ENCODE peak calls at places on chromosomes 12 and 14, in five cellular contexts. A, Z, X, N and M are unnamed samples.

GRCh38 chr12:92933606-92934005 is 4.5 kb upstream of the EEA1 start:
- DNase-seq in A (no peak), Z (no peak), X (no peak), N (no peak), M (no peak)

GRCh38 chr12:113162102-113163029 is 12.8 kb downstream of the CFAP73 start:
- DNase-seq in A (peak; percentile 49), Z (no peak), X (peak; percentile 52), N (no peak), M (peak; percentile 55)

GRCh38 chr12:52486166-52487105 is 6.6 kb downstream of the KRT6A start:
- DNase-seq in A (no peak), Z (no peak), X (no peak), N (no peak), M (no peak)

GRCh38 chr14:98894600-98894999 is 377.4 kb downstream of the BCL11B start:
- DNase-seq in A (no peak), Z (no peak), X (no peak), N (no peak), M (no peak)

GRCh38 chr12:93844385-93844784 is 167.2 kb downstream of the CRADD start:
- DNase-seq in A (no peak), Z (no peak), X (no peak), N (no peak), M (no peak)

GRCh38 chr12:94941440-94941862 is 62.0 kb downstream of the NDUFA12 start:
- DNase-seq in A (peak; percentile 79), Z (no peak), X (peak; percentile 83), N (no peak), M (peak; percentile 81)

GRCh38 chr12:82326905-82327503 is 31.2 kb downstream of the CCDC59 start:
- DNase-seq in A (peak; percentile 52), Z (peak; percentile 19), X (peak; percentile 46), N (peak; percentile 21), M (peak; percentile 8)

GRCh38 chr12:114996382-114996781 is 312.4 kb upstream of the TBX3 start:
- DNase-seq in A (no peak), Z (no peak), X (no peak), N (no peak), M (no peak)

GRCh38 chr14:49487238-49487637 is 98.9 kb downstream of the RPS29 start:
- DNase-seq in A (no peak), Z (no peak), X (no peak), N (no peak), M (no peak)

GRCh38 chr14:23437142-23438129 is 2.0 kb upstream of the MYH7 start:
- DNase-seq in A (no peak), Z (no peak), X (no peak), N (no peak), M (no peak)

GRCh38 chr12:28107679-28108078 is 82.6 kb upstream of the CCDC91 start:
- DNase-seq in A (no peak), Z (no peak), X (no peak), N (no peak), M (peak; percentile 68)

GRCh38 chr12:19456176-19456575 is 16.9 kb downstream of the AEBP2 start:
- DNase-seq in A (no peak), Z (no peak), X (no peak), N (no peak), M (no peak)

GRCh38 chr14:43207189-43207588 is 1299.9 kb downstream of the FSCB start:
- DNase-seq in A (no peak), Z (no peak), X (no peak), N (no peak), M (no peak)

GRCh38 chr12:115140981-115141380 is 457.0 kb upstream of the TBX3 start:
- DNase-seq in A (no peak), Z (no peak), X (no peak), N (no peak), M (no peak)

GRCh38 chr12:18462437-18462836 is 201.1 kb downstream of the PIK3C2G start:
- DNase-seq in A (peak; percentile 82), Z (no peak), X (peak; percentile 80), N (no peak), M (peak; percentile 61)

GRCh38 chr14:36524874-36525745 is 5.1 kb upstream of the NKX2-1 start:
- DNase-seq in A (peak; percentile 62), Z (peak; percentile 65), X (no peak), N (no peak), M (no peak)

GRCh38 chr12:90366286-90366685 is 588.7 kb downstream of the CCER1 start:
- DNase-seq in A (peak; percentile 10), Z (no peak), X (peak; percentile 38), N (no peak), M (peak; percentile 38)

GRCh38 chr12:90262261-90262660 is 553.6 kb upstream of the ATP2B1 start:
- DNase-seq in A (peak; percentile 61), Z (no peak), X (peak; percentile 10), N (no peak), M (peak; percentile 32)

GRCh38 chr14:103694572-103695026 is 20.7 kb downstream of the XRCC3 start:
- DNase-seq in A (no peak), Z (no peak), X (no peak), N (no peak), M (no peak)

GRCh38 chr12:38144049-38144448 is 172.5 kb upstream of the ALG10B start:
- DNase-seq in A (peak; percentile 13), Z (no peak), X (no peak), N (no peak), M (no peak)

GRCh38 chr12:123075591-123076171 is 75.2 kb downstream of the PITPNM2 start:
- DNase-seq in A (peak; percentile 71), Z (no peak), X (peak; percentile 50), N (no peak), M (peak; percentile 53)

GRCh38 chr14:96405603-96406158 is 13.8 kb downstream of the AK7 start:
- DNase-seq in A (no peak), Z (no peak), X (no peak), N (no peak), M (no peak)

GRCh38 chr14:68249534-68250517 is 430.2 kb downstream of the RAD51B start:
- DNase-seq in A (peak; percentile 86), Z (peak; percentile 74), X (peak; percentile 80), N (no peak), M (peak; percentile 62)

GRCh38 chr12:132393245-132393795 is 63.9 kb upstream of the GALNT9 start:
- DNase-seq in A (peak; percentile 74), Z (peak; percentile 45), X (no peak), N (no peak), M (peak; percentile 45)

GRCh38 chr12:54294152-54294913 is 6.5 kb downstream of the NFE2 start:
- DNase-seq in A (peak; percentile 49), Z (no peak), X (no peak), N (peak; percentile 29), M (peak; percentile 28)